ENCODE peak calls at places on chromosomes 6 and 20, in ten cellular contexts. F, S, R, U, Q, X, C, E, N and O are unnamed samples. For H3K9me3, the result is how much of the 10 kb centered on the place peaks cover.

GRCh38 chr6:126188271-126188909 is 151.5 kb upstream of the CENPW start:
- DNase-seq in E (peak), U (no peak), Q (no peak), C (no peak), F (no peak), R (no peak), S (no peak), N (no peak), X (peak), O (no peak)

GRCh38 chr6:108268845-108269244 is 8.0 kb upstream of the SNX3 start:
- DNase-seq in S (no peak), C (no peak), Q (no peak), F (no peak), R (no peak), U (no peak), N (no peak), X (no peak), E (no peak), O (no peak)

GRCh38 chr20:39850236-39850635 is 838.8 kb downstream of the MAFB start:
- DNase-seq in Q (no peak), F (no peak), X (no peak), U (no peak), R (no peak), C (no peak), S (no peak), N (no peak), E (no peak), O (no peak)

GRCh38 chr6:55918639-55919038 is 43.2 kb upstream of the BMP5 start:
- DNase-seq in X (peak), S (no peak), F (no peak), C (no peak), R (no peak), Q (no peak), E (peak), U (no peak), N (no peak), O (no peak)

GRCh38 chr6:16683524-16684194 is 77.6 kb downstream of the ATXN1 start:
- DNase-seq in X (peak), C (no peak), S (no peak), U (no peak), E (peak), F (peak), Q (no peak), R (no peak), N (no peak), O (no peak)

GRCh38 chr6:126337323-126337722 is 2.6 kb upstream of the CENPW start:
- DNase-seq in U (no peak), C (no peak), E (peak), R (no peak), F (no peak), N (no peak), S (no peak), X (peak), Q (no peak), O (no peak)

GRCh38 chr6:73565767-73566485 is 45.1 kb upstream of the EEF1A1 start:
- DNase-seq in Q (no peak), S (no peak), X (peak), C (no peak), E (no peak), R (no peak), U (no peak), N (no peak), F (no peak), O (no peak)

GRCh38 chr6:87115402-87116135 is 20.7 kb upstream of the CGA start:
- DNase-seq in E (no peak), X (no peak), S (no peak), F (no peak), N (no peak), R (no peak), Q (no peak), U (no peak), C (no peak), O (no peak)

DNA sequence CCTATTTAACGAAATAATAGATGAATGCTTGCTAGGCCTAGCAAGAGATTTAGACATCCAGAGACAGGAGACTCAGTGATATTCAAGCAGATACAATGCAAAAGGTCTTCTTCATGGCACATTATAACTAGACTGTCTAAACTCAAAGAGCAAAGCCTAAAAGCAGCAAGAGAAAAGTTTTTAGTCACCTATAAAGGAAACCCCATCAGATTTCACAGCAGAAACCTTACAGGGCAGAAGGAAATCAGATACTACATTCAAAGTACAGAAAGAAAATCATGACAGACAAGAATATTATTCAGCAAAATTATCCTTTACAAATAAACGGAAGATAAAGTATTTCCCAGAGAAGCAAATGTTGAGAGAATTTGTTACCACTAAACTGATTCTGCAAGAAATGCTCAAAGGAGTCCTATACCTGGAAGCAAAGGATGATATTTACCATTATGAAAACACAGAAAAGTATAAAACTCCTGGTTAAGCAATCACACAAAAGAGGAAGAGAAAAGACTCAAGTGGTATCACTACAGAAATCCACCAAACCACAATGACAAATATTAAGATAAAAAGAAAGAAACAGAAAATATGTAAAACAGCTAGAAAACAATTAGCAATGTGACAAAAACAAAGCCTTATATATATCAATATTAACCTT is 333.7 kb downstream of the MEI4 start:
- DNase-seq in F (no peak), Q (peak), R (no peak), S (no peak), X (no peak), U (no peak), C (no peak), E (no peak), N (no peak), O (no peak)
- H3K9me3 ChIP-seq in F (under half), Q (under half), R (under half), S (under half), X (under half), U (under half), C (under half), E (under half), N (half or more), O (under half)

DNA sequence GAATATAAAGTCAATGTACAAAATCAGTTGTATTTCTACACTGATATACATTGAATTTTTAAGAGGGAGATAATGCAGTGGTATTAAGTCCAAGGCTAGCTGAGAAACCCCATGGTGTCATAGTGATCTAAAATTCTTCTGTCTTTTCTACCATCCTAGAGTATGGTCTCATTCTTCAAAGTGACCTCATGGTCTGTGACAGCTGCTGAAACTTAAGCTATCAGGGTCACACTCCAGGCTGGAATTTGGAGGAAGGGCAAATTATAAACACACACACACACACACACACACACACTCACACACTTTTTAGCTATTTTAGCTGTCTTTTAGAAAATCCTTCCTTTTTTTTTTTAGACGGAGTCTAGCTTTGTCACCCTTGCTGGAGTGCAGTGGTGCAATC is 47.3 kb upstream of the DYNLRB1 start:
- DNase-seq in Q (no peak), F (no peak), S (no peak), U (no peak), X (no peak), R (no peak), E (no peak), N (no peak), C (no peak), O (no peak)
- H3K4me3 ChIP-seq in Q (no peak), F (no peak), S (no peak), U (no peak), X (no peak), R (no peak), E (no peak), N (no peak), C (no peak), O (no peak)

GRCh38 chr6:164757451-164757850 is 552.0 kb downstream of the C6orf118 start:
- DNase-seq in C (no peak), F (no peak), X (no peak), S (no peak), R (no peak), N (no peak), U (no peak), E (no peak), Q (no peak), O (no peak)
- H3K9me3 ChIP-seq in C (under half), F (under half), X (under half), S (under half), R (under half), N (under half), U (under half), E (under half), Q (under half), O (under half)

GRCh38 chr6:44311767-44312166 is 1.4 kb downstream of the AARS2 start:
- DNase-seq in F (no peak), E (no peak), C (no peak), R (no peak), X (no peak), U (no peak), S (no peak), Q (no peak), N (no peak), O (no peak)
- H3K4me3 ChIP-seq in F (no peak), E (no peak), C (no peak), R (no peak), X (no peak), U (no peak), S (peak), Q (peak), N (no peak), O (peak)

GRCh38 chr20:21421601-21422236 is 24.4 kb upstream of the NKX2-4 start:
- DNase-seq in S (no peak), C (no peak), U (no peak), F (no peak), Q (no peak), R (no peak), E (no peak), X (no peak), N (no peak), O (no peak)
- H3K9me3 ChIP-seq in S (under half), C (under half), U (under half), F (under half), Q (under half), R (under half), E (under half), X (under half), N (half or more), O (under half)